ENCODE peak calls at places on chromosomes 1 and 21, in eight cellular contexts. M is K562, N is GM23338, V is breast epithelium, B is SK-N-SH, S is SK-N-MC, T is spleen, L is transverse colon. K is an unnamed sample.

GRCh38 chr1:86430376-86430775 is 6.4 kb downstream of the CLCA2 start:
- DNase-seq in M (no peak), N (no peak), V (no peak), B (no peak), S (no peak), T (no peak), L (no peak), K (no peak)

GRCh38 chr21:41768371-41769042 is 1.7 kb upstream of the RIPK4 start:
- DNase-seq in M (peak), N (peak), V (peak), B (peak), S (peak), T (no peak), L (peak), K (no peak)

GRCh38 chr21:41121785-41122415 is 46.1 kb upstream of the BACE2 start:
- DNase-seq in M (peak), N (peak), V (peak), B (peak), S (no peak), T (no peak), L (peak), K (peak)

GRCh38 chr1:59237905-59238304 is 59.0 kb upstream of the FGGY start:
- DNase-seq in M (no peak), N (peak), V (no peak), B (no peak), S (no peak), T (no peak), L (no peak), K (no peak)

GRCh38 chr21:41112740-41113692 is 54.9 kb upstream of the BACE2 start:
- DNase-seq in M (no peak), N (peak), V (peak), B (peak), S (peak), T (no peak), L (no peak), K (no peak)

GRCh38 chr1:16926491-16927195 is 4.9 kb downstream of the CROCC start:
- DNase-seq in M (no peak), N (peak), V (no peak), B (peak), S (no peak), T (no peak), L (no peak), K (no peak)

GRCh38 chr1:195218428-195219212 is 1389.6 kb downstream of the KCNT2 start:
- DNase-seq in M (no peak), N (no peak), V (no peak), B (no peak), S (no peak), T (peak), L (no peak), K (no peak)

GRCh38 chr1:10980094-10980577 is 32.3 kb upstream of the TARDBP start:
- DNase-seq in M (no peak), N (peak), V (peak), B (no peak), S (no peak), T (no peak), L (peak), K (peak)

GRCh38 chr21:41802684-41803083 is 35.8 kb upstream of the RIPK4 start:
- DNase-seq in M (no peak), N (no peak), V (peak), B (no peak), S (no peak), T (no peak), L (peak), K (peak)

GRCh38 chr1:160437432-160438319 is 37.3 kb downstream of the VANGL2 start:
- DNase-seq in M (peak), N (no peak), V (no peak), B (no peak), S (no peak), T (no peak), L (no peak), K (no peak)

GRCh38 chr1:194062526-194062925 is 876.1 kb upstream of the B3GALT2 start:
- DNase-seq in M (no peak), N (no peak), V (no peak), B (no peak), S (no peak), T (no peak), L (no peak), K (no peak)

GRCh38 chr1:101259744-101260148 is 22.9 kb downstream of the S1PR1 start:
- DNase-seq in M (no peak), N (no peak), V (no peak), B (no peak), S (peak), T (no peak), L (no peak), K (no peak)

GRCh38 chr1:162299018-162299417 is 77.6 kb downstream of the SPATA46 start:
- DNase-seq in M (no peak), N (no peak), V (no peak), B (no peak), S (no peak), T (no peak), L (no peak), K (no peak)

GRCh38 chr1:226220473-226221189 is 2.8 kb upstream of the MIXL1 start:
- DNase-seq in M (no peak), N (peak), V (no peak), B (no peak), S (no peak), T (no peak), L (no peak), K (no peak)

GRCh38 chr1:69967245-69967766 is 238.1 kb downstream of the LRRC40 start:
- DNase-seq in M (no peak), N (no peak), V (no peak), B (no peak), S (no peak), T (no peak), L (no peak), K (no peak)

GRCh38 chr1:64822621-64823020 is 77.7 kb downstream of the RAVER2 start:
- DNase-seq in M (no peak), N (no peak), V (no peak), B (no peak), S (no peak), T (no peak), L (no peak), K (no peak)

GRCh38 chr1:17370618-17371017 is 1.4 kb upstream of the PADI6 start:
- DNase-seq in M (peak), N (peak), V (no peak), B (no peak), S (no peak), T (no peak), L (no peak), K (no peak)

GRCh38 chr21:42486551-42486950 is 9.5 kb downstream of the RSPH1 start:
- DNase-seq in M (no peak), N (no peak), V (no peak), B (no peak), S (no peak), T (no peak), L (no peak), K (no peak)

GRCh38 chr1:227919916-227920315 is 27.8 kb downstream of the WNT9A start:
- DNase-seq in M (peak), N (peak), V (no peak), B (peak), S (no peak), T (no peak), L (no peak), K (no peak)

GRCh38 chr21:36552458-36552800 is 72.5 kb upstream of the CLDN14 start:
- DNase-seq in M (no peak), N (no peak), V (no peak), B (no peak), S (no peak), T (no peak), L (no peak), K (no peak)

GRCh38 chr1:19331262-19331878 is 19.2 kb downstream of the SLC66A1 start:
- DNase-seq in M (no peak), N (no peak), V (no peak), B (no peak), S (no peak), T (no peak), L (no peak), K (no peak)

GRCh38 chr1:232845521-232845920 is 40.3 kb downstream of the MAP10 start:
- DNase-seq in M (no peak), N (no peak), V (no peak), B (no peak), S (no peak), T (no peak), L (no peak), K (no peak)

GRCh38 chr1:236451796-236452373 is 57.8 kb downstream of the EDARADD start:
- DNase-seq in M (peak), N (peak), V (no peak), B (peak), S (no peak), T (no peak), L (peak), K (no peak)

GRCh38 chr1:2546515-2547209 is 9.5 kb upstream of the TNFRSF14 start:
- DNase-seq in M (peak), N (peak), V (peak), B (peak), S (no peak), T (peak), L (peak), K (peak)

GRCh38 chr1:182119631-182120030 is 58.1 kb upstream of the ZNF648 start:
- DNase-seq in M (no peak), N (no peak), V (no peak), B (no peak), S (no peak), T (no peak), L (no peak), K (no peak)

GRCh38 chr1:151846686-151847227 is 6.8 kb downstream of the THEM5 start:
- DNase-seq in M (no peak), N (no peak), V (no peak), B (no peak), S (no peak), T (no peak), L (no peak), K (no peak)

GRCh38 chr1:161119379-161120061 is 1.6 kb downstream of the NIT1 start:
- DNase-seq in M (peak), N (peak), V (no peak), B (peak), S (no peak), T (no peak), L (peak), K (no peak)

GRCh38 chr1:27368872-27369703 is 2.3 kb upstream of the MAP3K6 start:
- DNase-seq in M (no peak), N (peak), V (no peak), B (no peak), S (no peak), T (no peak), L (no peak), K (no peak)

GRCh38 chr1:247487057-247487456 is 29.2 kb upstream of the OR2B11 start:
- DNase-seq in M (peak), N (peak), V (no peak), B (peak), S (peak), T (no peak), L (peak), K (peak)

GRCh38 chr1:226108935-226109828 is 46.7 kb downstream of the H3-3A start:
- DNase-seq in M (peak), N (no peak), V (no peak), B (no peak), S (peak), T (no peak), L (no peak), K (no peak)

GRCh38 chr1:93816970-93817738 is 61.9 kb downstream of the DNTTIP2 start:
- DNase-seq in M (peak), N (no peak), V (no peak), B (peak), S (no peak), T (no peak), L (no peak), K (no peak)

GRCh38 chr1:50424940-50425375 is 1.7 kb upstream of the DMRTA2 start:
- DNase-seq in M (no peak), N (peak), V (no peak), B (peak), S (no peak), T (no peak), L (no peak), K (no peak)

GRCh38 chr1:203506821-203507220 is 12.9 kb downstream of the OPTC start:
- DNase-seq in M (no peak), N (no peak), V (no peak), B (no peak), S (no peak), T (no peak), L (no peak), K (no peak)

GRCh38 chr1:183609313-183609712 is 19.1 kb upstream of the NCF2 start:
- DNase-seq in M (peak), N (peak), V (no peak), B (peak), S (no peak), T (no peak), L (peak), K (no peak)

GRCh38 chr1:175844877-175845276 is 101.5 kb upstream of the TNR start:
- DNase-seq in M (no peak), N (peak), V (no peak), B (no peak), S (no peak), T (no peak), L (no peak), K (no peak)

GRCh38 chr1:102174259-102174863 is 177.6 kb upstream of the OLFM3 start:
- DNase-seq in M (peak), N (peak), V (no peak), B (no peak), S (no peak), T (no peak), L (peak), K (no peak)

GRCh38 chr1:237205400-237206064 is 163.5 kb downstream of the RYR2 start:
- DNase-seq in M (no peak), N (no peak), V (no peak), B (no peak), S (no peak), T (no peak), L (no peak), K (no peak)

DNA sequence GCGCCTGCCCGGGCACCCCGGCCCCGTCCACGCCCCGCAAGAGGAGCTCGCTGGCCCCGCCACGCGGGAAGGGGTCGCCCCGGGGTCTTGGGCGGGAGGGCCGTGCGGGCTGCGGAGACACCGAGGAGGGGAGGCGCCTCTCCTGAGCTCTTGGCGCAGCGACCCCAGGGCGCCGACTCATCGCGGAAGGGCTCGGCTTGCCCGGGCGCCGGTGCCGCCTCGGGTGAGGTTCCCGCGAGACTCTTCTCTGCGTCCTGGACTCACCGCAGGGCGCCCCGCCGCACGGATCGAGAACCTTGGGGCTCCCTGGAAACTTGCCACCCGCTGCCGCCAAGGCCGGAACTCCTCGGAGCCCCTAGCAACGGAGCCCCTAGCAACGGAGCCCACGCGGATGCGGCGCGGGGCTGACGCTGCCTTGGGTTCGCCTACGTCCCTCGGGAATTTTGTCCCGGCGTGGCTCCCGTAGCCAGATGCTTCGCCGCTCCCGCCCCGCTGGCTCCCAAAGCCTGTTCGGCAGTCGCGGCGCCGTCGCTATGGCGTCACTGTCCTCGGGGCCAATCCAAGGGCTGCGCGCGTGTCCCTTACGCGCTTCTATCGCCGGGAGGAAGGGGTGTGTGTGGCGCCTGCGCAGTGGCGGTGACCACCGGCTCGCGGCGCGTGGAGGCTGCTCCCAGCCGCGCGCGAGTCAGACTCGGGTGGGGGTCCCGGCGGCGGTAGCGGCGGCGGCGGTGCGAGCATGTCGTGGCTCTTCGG is at the start of gene ATAD3A:
- DNase-seq in M (peak), N (peak), V (peak), B (peak), S (peak), T (peak), L (peak), K (peak)
- TF ChIP-seq POLR2AphosphoS5 in M (peak), N (peak), V (peak), B (peak), S (peak), T (peak), L (peak), K (peak)

GRCh38 chr21:34593954-34594531 is 20.9 kb downstream of the RCAN1 start:
- DNase-seq in M (no peak), N (no peak), V (no peak), B (no peak), S (no peak), T (no peak), L (no peak), K (no peak)

GRCh38 chr21:34593423-34593822 is 21.5 kb downstream of the RCAN1 start:
- DNase-seq in M (no peak), N (no peak), V (no peak), B (no peak), S (no peak), T (no peak), L (no peak), K (no peak)

GRCh38 chr21:34589511-34590282 is 25.2 kb downstream of the RCAN1 start:
- DNase-seq in M (no peak), N (no peak), V (no peak), B (no peak), S (no peak), T (no peak), L (no peak), K (no peak)

GRCh38 chr21:34592573-34592972 is 22.3 kb downstream of the RCAN1 start:
- DNase-seq in M (no peak), N (no peak), V (no peak), B (no peak), S (no peak), T (no peak), L (no peak), K (no peak)

DNA sequence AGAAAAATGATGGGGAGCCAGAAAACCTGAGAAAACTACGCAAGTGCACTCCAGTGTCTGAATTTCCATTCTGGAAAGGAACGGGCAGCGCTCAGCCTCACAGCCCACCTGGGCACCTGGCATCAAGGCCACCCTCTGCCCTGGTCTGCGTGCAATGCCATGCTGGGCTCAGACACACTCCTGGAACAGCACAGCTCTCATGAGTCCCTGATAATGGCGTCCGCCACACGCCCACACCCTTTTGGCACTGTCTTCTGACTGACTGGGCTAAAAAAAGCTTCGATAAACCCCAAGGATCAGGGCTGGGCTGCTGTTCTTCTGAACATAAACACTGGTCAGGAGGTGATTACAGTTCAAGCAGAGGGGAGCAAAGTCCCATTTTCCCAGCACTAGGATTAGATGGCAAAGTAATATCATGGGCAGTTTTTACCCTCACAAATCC is 22.8 kb downstream of the RCAN1 start:
- DNase-seq in M (peak), N (no peak), V (no peak), B (no peak), S (no peak), T (no peak), L (peak), K (no peak)
- H3K27ac ChIP-seq in M (no peak), N (no peak), V (peak), B (no peak), S (no peak), T (no peak), L (peak), K (no peak)

GRCh38 chr21:35048706-35049617 is at the start of gene RUNX1:
- DNase-seq in M (peak), N (no peak), V (no peak), B (no peak), S (no peak), T (peak), L (peak), K (no peak)
- TF ChIP-seq POLR2AphosphoS5 in M (no peak), N (no peak), V (no peak), B (no peak), S (no peak), T (peak), L (peak), K (no peak)

DNA sequence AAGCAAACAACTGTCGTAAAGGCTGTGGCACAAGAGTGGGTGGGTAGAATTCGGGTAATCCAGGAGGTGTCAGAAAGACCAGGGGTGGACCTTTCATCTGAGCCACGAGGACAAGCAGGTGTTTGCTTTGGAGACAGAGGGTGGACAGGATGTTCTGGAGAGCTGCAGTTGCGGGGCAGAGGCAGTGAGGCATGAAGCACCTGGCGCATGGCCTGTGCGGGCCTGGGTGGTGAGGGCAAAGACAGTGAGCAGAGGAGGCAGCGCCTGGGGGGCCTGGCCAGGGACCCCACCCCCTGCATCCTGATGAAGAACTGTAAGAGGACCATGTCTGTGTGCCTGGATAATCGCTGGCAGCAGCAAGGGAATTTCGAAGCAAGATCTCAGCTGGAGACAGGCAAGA is 24.9 kb downstream of the KIF26B start:
- DNase-seq in M (no peak), N (no peak), V (no peak), B (peak), S (no peak), T (no peak), L (no peak), K (no peak)
- H3K27ac ChIP-seq in M (no peak), N (no peak), V (no peak), B (no peak), S (no peak), T (no peak), L (no peak), K (no peak)

GRCh38 chr1:181021811-181022434 is 747 bp downstream of the STX6 start:
- DNase-seq in M (peak), N (peak), V (peak), B (peak), S (no peak), T (peak), L (peak), K (peak)
- TF ChIP-seq POLR2AphosphoS5 in M (peak), N (no peak), V (no peak), B (no peak), S (peak), T (no peak), L (no peak), K (peak)

GRCh38 chr1:34479731-34480130 is 275.1 kb upstream of the GJB5 start:
- DNase-seq in M (no peak), N (peak), V (no peak), B (peak), S (no peak), T (no peak), L (no peak), K (no peak)
- H3K27ac ChIP-seq in M (no peak), N (no peak), V (no peak), B (no peak), S (no peak), T (no peak), L (no peak), K (no peak)

K was measured in prostate gland.